ENCODE peak calls at places on chromosomes 1 and 21, in eight cellular contexts. B is nephron progenitor cell; V is SW480; L is hepatic stellate cell; M is GOT3; J is stimulated activated naive CD8-positive, alpha-beta T cell treated with anti-CD3 and anti-CD28 coated beads, Interleukin-15, Interleukin-2, amounts not matched to agents 100 U/mL and 50 U/mL, for 24 hours; A is RPMI8226; Z is DMS153. P is an unnamed sample.

GRCh38 chr1:74611887-74612286 is 61.7 kb downstream of the ERICH3 start:
- DNase-seq in B (no peak), V (no peak), L (no peak), M (no peak), J (no peak), A (no peak), Z (no peak), P (no peak)

GRCh38 chr1:63819795-63820194 is 46.0 kb downstream of the ROR1 start:
- DNase-seq in B (no peak), V (no peak), L (no peak), M (no peak), J (no peak), A (no peak), Z (no peak), P (no peak)

GRCh38 chr1:84959294-84959693 is 37.6 kb downstream of the MCOLN2 start:
- DNase-seq in B (no peak), V (no peak), L (no peak), M (no peak), J (peak), A (no peak), Z (no peak), P (no peak)

GRCh38 chr1:33459766-33460543 is 12.5 kb upstream of the ZSCAN20 start:
- DNase-seq in B (no peak), V (no peak), L (no peak), M (no peak), J (no peak), A (peak), Z (peak), P (no peak)

GRCh38 chr1:214990619-214991018 is 91.9 kb upstream of the KCNK2 start:
- DNase-seq in B (no peak), V (no peak), L (peak), M (no peak), J (no peak), A (no peak), Z (no peak), P (no peak)

GRCh38 chr21:42975886-42976608 is 1.7 kb downstream of the PKNOX1 start:
- DNase-seq in B (no peak), V (no peak), L (no peak), M (no peak), J (no peak), A (no peak), Z (no peak), P (no peak)

GRCh38 chr1:168826269-168826668 is 97.3 kb upstream of the DPT start:
- DNase-seq in B (no peak), V (no peak), L (no peak), M (no peak), J (no peak), A (no peak), Z (no peak), P (no peak)

GRCh38 chr21:33642896-33643657 is 776 bp downstream of the ITSN1 start:
- DNase-seq in B (peak), V (peak), L (peak), M (no peak), J (peak), A (peak), Z (no peak), P (peak)

GRCh38 chr1:94646151-94646643 is 104.6 kb upstream of the F3 start:
- DNase-seq in B (no peak), V (peak), L (no peak), M (no peak), J (no peak), A (no peak), Z (no peak), P (no peak)

GRCh38 chr1:60970081-60970509 is 112.3 kb upstream of the NFIA start:
- DNase-seq in B (no peak), V (peak), L (no peak), M (no peak), J (no peak), A (peak), Z (peak), P (no peak)

GRCh38 chr1:203402609-203403337 is 51.9 kb upstream of the FMOD start:
- DNase-seq in B (no peak), V (peak), L (peak), M (no peak), J (no peak), A (no peak), Z (no peak), P (no peak)

GRCh38 chr1:226875641-226876295 is 5.4 kb downstream of the PSEN2 start:
- DNase-seq in B (no peak), V (peak), L (no peak), M (no peak), J (no peak), A (no peak), Z (peak), P (peak)

GRCh38 chr1:38071530-38072266 is 25.1 kb upstream of the POU3F1 start:
- DNase-seq in B (no peak), V (peak), L (peak), M (no peak), J (no peak), A (peak), Z (peak), P (peak)

P was measured in K562.